ENCODE peak calls at places on chromosome 13, in ten cellular contexts. Z, S, J, N, Q, C, P, M, B and A are unnamed samples. For H3K9me3, the result is how much of the 10 kb centered on the place peaks cover.

GRCh38 chr13:107835339-107836018 is 379.9 kb downstream of the LIG4 start:
- DNase-seq in Z (no peak), S (no peak), J (no peak), N (peak), Q (no peak), C (no peak), P (no peak), M (peak), B (no peak), A (no peak)

GRCh38 chr13:97278395-97279078 is 56.4 kb downstream of the MBNL2 start:
- DNase-seq in Z (no peak), S (no peak), J (peak), N (peak), Q (no peak), C (no peak), P (no peak), M (peak), B (no peak), A (no peak)

GRCh38 chr13:110920038-110920437 is 5.2 kb upstream of the ANKRD10 start:
- DNase-seq in Z (no peak), S (no peak), J (no peak), N (no peak), Q (no peak), C (no peak), P (no peak), M (no peak), B (peak), A (peak)

GRCh38 chr13:79267560-79267959 is 138.5 kb downstream of the RBM26 start:
- DNase-seq in Z (no peak), S (no peak), J (no peak), N (no peak), Q (no peak), C (no peak), P (no peak), M (no peak), B (no peak), A (no peak)

GRCh38 chr13:96898855-96899254 is 95.4 kb downstream of the OXGR1 start:
- DNase-seq in Z (no peak), S (peak), J (no peak), N (no peak), Q (no peak), C (peak), P (no peak), M (no peak), B (no peak), A (no peak)

GRCh38 chr13:74820809-74821208 is 661.2 kb downstream of the TBC1D4 start:
- DNase-seq in Z (no peak), S (peak), J (no peak), N (no peak), Q (no peak), C (no peak), P (no peak), M (no peak), B (no peak), A (no peak)

GRCh38 chr13:77714119-77714755 is 16.8 kb downstream of the SLAIN1 start:
- DNase-seq in Z (no peak), S (no peak), J (no peak), N (no peak), Q (no peak), C (no peak), P (no peak), M (no peak), B (no peak), A (no peak)

GRCh38 chr13:94079876-94080275 is 399.6 kb downstream of the DCT start:
- DNase-seq in Z (no peak), S (no peak), J (no peak), N (no peak), Q (no peak), C (no peak), P (no peak), M (peak), B (no peak), A (no peak)

GRCh38 chr13:30991922-30992321 is 59.5 kb downstream of the TEX26 start:
- DNase-seq in Z (no peak), S (no peak), J (no peak), N (no peak), Q (no peak), C (no peak), P (no peak), M (no peak), B (no peak), A (no peak)

GRCh38 chr13:52651880-52652169 is 811 bp upstream of the SUGT1 start:
- DNase-seq in Z (no peak), S (no peak), J (no peak), N (no peak), Q (no peak), C (no peak), P (no peak), M (no peak), B (no peak), A (no peak)

GRCh38 chr13:39282400-39282972 is 244.2 kb downstream of the NHLRC3 start:
- DNase-seq in Z (no peak), S (no peak), J (no peak), N (no peak), Q (no peak), C (no peak), P (no peak), M (no peak), B (no peak), A (no peak)

GRCh38 chr13:42280537-42280936 is 8.6 kb downstream of the AKAP11 start:
- DNase-seq in Z (no peak), S (no peak), J (no peak), N (no peak), Q (no peak), C (no peak), P (no peak), M (no peak), B (no peak), A (no peak)

GRCh38 chr13:110137677-110138008 is 169.3 kb downstream of the COL4A1 start:
- DNase-seq in Z (peak), S (no peak), J (peak), N (no peak), Q (no peak), C (no peak), P (no peak), M (peak), B (peak), A (peak)

GRCh38 chr13:90032841-90033493 is 1314.5 kb upstream of the MIR17HG start:
- DNase-seq in Z (no peak), S (peak), J (no peak), N (no peak), Q (no peak), C (no peak), P (no peak), M (no peak), B (no peak), A (no peak)

GRCh38 chr13:94825507-94825906 is 113.2 kb upstream of the SOX21 start:
- DNase-seq in Z (no peak), S (peak), J (peak), N (no peak), Q (no peak), C (peak), P (peak), M (no peak), B (peak), A (no peak)

GRCh38 chr13:27008733-27009132 is 162.9 kb downstream of the USP12 start:
- DNase-seq in Z (no peak), S (no peak), J (no peak), N (no peak), Q (no peak), C (no peak), P (no peak), M (no peak), B (no peak), A (no peak)

GRCh38 chr13:80783926-80784325 is 443.0 kb upstream of the SPRY2 start:
- DNase-seq in Z (no peak), S (no peak), J (no peak), N (no peak), Q (no peak), C (no peak), P (no peak), M (no peak), B (no peak), A (peak)

DNA sequence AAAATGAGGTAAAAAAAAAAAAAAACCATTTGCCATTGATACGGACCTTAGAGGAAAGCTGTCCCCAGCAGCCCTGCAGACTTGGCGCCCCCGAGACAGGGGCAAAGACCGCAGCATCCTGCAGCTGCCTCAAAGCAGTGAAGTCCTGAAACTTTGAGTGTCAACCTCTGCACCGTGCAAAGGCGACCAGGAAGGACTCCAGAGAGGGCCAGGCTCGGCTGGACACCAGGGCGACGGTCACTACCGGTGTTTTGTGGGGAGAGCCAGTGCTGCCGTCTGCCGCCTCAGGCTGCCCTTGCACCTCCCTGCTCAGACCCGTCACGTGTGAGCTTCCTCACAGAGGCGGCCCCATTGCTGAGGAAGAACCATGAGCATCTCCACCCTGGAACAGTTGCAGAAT is 146.7 kb upstream of the SPACA7 start:
- DNase-seq in Z (no peak), S (no peak), J (no peak), N (no peak), Q (no peak), C (no peak), P (peak), M (no peak), B (no peak), A (no peak)
- H3K9me3 ChIP-seq in Z (under half), S (under half), J (under half), N (half or more), Q (under half), C (under half), P (under half), M (under half), B (under half), A (under half)

DNA sequence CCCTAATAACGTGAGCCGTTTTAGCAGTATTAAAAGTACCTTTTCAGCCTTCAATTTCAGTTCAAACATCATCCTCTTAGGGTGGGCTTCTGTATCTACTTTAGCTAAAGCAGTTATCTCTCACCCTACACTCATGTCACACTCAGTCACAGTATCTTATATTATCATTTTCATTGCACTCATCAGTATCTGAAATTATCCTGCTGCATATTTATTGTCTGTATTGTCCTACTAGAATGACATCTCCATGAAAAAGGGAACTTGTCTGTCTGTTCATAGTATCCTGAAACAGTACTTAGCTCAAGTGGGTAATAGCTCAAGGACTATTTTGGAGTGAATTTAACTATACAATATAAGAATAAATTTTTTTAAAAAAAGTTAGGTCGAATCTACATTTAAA is 19.9 kb upstream of the RFC3 start:
- DNase-seq in Z (no peak), S (no peak), J (no peak), N (no peak), Q (no peak), C (no peak), P (no peak), M (no peak), B (no peak), A (no peak)
- H3K27ac ChIP-seq in Z (no peak), S (no peak), J (no peak), N (no peak), Q (peak), C (no peak), P (peak), M (no peak), B (peak), A (no peak)

GRCh38 chr13:33496336-33496735 is 210.8 kb upstream of the STARD13 start:
- DNase-seq in Z (no peak), S (no peak), J (no peak), N (no peak), Q (no peak), C (no peak), P (no peak), M (no peak), B (no peak), A (no peak)
- H3K9me3 ChIP-seq in Z (under half), S (under half), J (under half), N (under half), Q (under half), C (under half), P (under half), M (under half), B (under half), A (under half)

GRCh38 chr13:99313473-99313872 is 6.3 kb upstream of the GPR183 start:
- DNase-seq in Z (no peak), S (no peak), J (no peak), N (no peak), Q (no peak), C (peak), P (no peak), M (peak), B (no peak), A (no peak)

GRCh38 chr13:99312493-99312883 is 5.3 kb upstream of the GPR183 start:
- DNase-seq in Z (no peak), S (no peak), J (no peak), N (no peak), Q (peak), C (no peak), P (peak), M (peak), B (peak), A (peak)

GRCh38 chr13:99310382-99311031 is 3.3 kb upstream of the GPR183 start:
- DNase-seq in Z (no peak), S (no peak), J (no peak), N (no peak), Q (no peak), C (no peak), P (no peak), M (peak), B (no peak), A (no peak)

GRCh38 chr13:99311137-99311536 is 3.9 kb upstream of the GPR183 start:
- DNase-seq in Z (no peak), S (peak), J (no peak), N (no peak), Q (no peak), C (no peak), P (no peak), M (peak), B (no peak), A (no peak)

DNA sequence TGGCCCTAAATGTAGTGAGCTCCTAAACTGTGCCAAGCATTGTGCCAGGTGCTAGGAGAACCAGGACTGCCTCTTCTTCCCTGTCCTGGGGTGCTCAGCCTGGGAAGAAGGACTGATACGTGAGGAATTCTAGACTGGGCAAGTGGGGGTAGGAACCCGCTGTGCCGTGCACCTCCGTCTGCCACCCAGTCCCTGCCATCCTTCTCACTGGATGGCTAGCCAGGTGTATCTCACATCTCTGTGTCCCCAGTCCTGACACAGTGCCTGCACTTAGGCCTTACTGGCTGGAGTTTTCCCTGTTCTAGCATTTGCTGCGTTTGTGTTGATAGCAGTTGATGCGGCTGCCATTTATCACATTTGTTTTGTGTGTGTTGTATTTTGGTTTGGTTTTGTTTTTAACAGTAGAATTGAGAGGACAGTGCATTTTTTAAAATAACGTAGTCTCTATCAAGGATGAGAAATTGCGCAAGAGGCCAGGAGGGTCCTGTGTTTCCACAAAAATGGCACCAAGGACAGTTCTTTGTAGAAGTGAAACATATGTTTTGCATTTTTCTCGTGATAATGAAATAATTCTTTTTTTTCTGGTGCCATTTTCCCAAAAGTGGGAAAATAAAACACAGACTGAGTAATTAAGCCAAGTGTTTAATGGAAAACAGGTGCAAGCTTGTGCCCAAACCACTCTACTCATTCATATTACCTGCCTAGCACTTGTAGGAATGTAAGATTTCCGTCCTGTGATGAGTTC is 4.7 kb upstream of the GPR183 start:
- DNase-seq in Z (no peak), S (no peak), J (no peak), N (no peak), Q (no peak), C (no peak), P (no peak), M (peak), B (no peak), A (no peak)
- H3K27ac ChIP-seq in Z (no peak), S (no peak), J (peak), N (no peak), Q (peak), C (no peak), P (no peak), M (peak), B (peak), A (no peak)

DNA sequence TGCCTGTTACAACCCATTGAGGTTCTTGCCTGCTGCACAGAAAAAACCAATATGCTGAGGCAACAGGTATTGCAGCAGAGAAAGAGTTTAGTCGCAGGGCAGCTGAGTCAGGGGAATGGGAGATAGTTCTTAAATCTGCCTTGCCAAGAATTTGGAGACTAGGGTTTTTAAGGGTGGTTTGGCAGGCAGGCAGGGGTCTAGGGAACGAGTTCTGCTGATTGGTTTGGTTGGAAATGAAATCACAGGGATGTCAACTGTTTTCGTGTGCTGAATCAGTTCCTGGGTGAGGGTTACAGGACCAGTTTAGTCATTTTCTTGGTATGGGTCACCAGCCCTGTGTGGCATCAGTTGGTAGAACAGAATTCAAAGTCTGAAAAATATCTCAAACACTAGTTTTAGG is 36.6 kb downstream of the PDS5B start:
- DNase-seq in Z (no peak), S (no peak), J (no peak), N (no peak), Q (no peak), C (no peak), P (no peak), M (no peak), B (no peak), A (no peak)
- H3K9me3 ChIP-seq in Z (under half), S (under half), J (under half), N (under half), Q (under half), C (under half), P (under half), M (under half), B (under half), A (under half)

DNA sequence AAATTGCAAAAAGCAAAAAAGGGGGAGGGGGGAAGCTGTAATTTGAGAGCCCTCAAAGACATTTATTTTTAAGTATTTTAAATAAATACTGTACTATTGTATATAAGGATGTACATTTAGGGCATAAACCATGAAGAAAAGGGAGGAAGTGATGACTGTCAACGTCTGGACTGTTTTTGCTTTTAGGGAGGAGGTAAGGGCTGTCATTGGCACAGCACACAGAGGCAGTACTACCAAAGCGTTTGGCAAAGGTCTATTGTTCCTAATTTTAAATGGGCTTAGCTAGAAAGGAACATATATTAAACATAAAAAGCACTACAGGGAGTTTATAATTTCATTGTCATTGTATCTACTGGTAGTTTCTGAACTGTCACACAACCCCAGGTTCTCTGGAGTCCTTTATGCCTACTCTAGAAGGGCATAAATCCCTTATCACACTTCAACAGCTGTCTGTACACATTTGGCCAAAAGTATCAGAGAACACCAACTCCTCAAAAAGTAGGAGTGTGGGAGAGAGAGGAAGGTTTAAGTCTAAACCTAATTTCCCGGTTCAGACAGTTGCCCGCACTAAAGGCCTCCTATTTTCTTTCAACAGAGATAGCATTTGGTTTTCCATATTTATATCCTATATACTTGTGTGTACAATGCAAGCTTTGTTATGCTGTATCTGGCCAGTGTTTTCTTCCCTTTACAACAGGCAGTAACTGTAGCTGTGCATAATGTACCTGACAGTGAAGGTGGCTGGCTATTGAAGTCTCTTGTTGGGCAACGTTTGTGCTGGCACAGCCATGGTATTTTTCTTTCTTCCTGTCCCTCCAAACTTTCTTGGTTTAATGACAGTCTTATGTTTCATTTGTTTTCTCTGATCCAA is 406.2 kb downstream of the KLF5 start:
- DNase-seq in Z (peak), S (no peak), J (peak), N (no peak), Q (no peak), C (no peak), P (no peak), M (no peak), B (no peak), A (no peak)
- H3K27ac ChIP-seq in Z (peak), S (no peak), J (peak), N (peak), Q (no peak), C (no peak), P (no peak), M (no peak), B (no peak), A (no peak)

GRCh38 chr13:19150712-19151228 is 30.9 kb downstream of the TUBA3C start:
- DNase-seq in Z (no peak), S (no peak), J (no peak), N (no peak), Q (no peak), C (no peak), P (no peak), M (no peak), B (peak), A (peak)

GRCh38 chr13:19151581-19152263 is 29.9 kb downstream of the TUBA3C start:
- DNase-seq in Z (no peak), S (no peak), J (no peak), N (no peak), Q (no peak), C (no peak), P (no peak), M (no peak), B (peak), A (no peak)

GRCh38 chr13:19150226-19150625 is 31.4 kb downstream of the TUBA3C start:
- DNase-seq in Z (no peak), S (no peak), J (no peak), N (no peak), Q (no peak), C (no peak), P (no peak), M (no peak), B (no peak), A (no peak)

GRCh38 chr13:19152403-19152802 is 29.2 kb downstream of the TUBA3C start:
- DNase-seq in Z (no peak), S (no peak), J (no peak), N (no peak), Q (no peak), C (no peak), P (no peak), M (no peak), B (peak), A (no peak)

DNA sequence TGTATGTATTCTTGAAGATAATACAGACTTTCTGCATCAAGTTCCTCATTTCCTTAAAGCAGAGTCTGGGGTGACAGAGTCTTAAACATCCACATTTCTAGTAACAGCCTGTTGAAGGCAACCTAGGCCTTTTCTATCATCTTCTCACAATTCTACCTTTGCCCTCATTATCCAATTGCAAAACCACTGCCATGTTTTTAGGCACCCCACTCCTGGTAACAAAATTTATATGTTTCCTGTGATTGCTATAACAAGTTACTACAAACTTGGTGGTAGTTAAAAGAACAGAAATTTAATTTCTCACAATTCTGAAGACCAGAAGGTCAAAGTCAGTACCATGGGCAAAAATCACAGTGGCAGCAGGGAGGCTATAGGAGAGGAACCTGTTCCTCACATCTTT is 33.1 kb downstream of the TUBA3C start:
- DNase-seq in Z (no peak), S (no peak), J (no peak), N (no peak), Q (no peak), C (no peak), P (no peak), M (no peak), B (no peak), A (no peak)
- H3K9me3 ChIP-seq in Z (under half), S (half or more), J (under half), N (under half), Q (under half), C (under half), P (under half), M (under half), B (under half), A (under half)